ENCODE peak calls at places on chromosomes 2 and 18, in four cellular contexts. One of them, this sample, is unnamed.

GRCh38 chr2:113219525-113219888 is 45.7 kb downstream of the PSD4 start:
- DNase-seq in SK-N-SH: no peak
- DNase-seq in K562: no peak
- DNase-seq in GM12878: no peak
- DNase-seq in this sample: no peak

GRCh38 chr2:3594493-3595281 is at the start of gene COLEC11:
- DNase-seq in GM12878: no peak
- DNase-seq in K562: peak
- DNase-seq in SK-N-SH: peak
- DNase-seq in this sample: no peak

GRCh38 chr2:109331864-109332848 is 203.2 kb downstream of the SH3RF3 start:
- DNase-seq in K562: no peak
- DNase-seq in SK-N-SH: peak
- DNase-seq in GM12878: no peak
- DNase-seq in this sample: peak

GRCh38 chr2:240953426-240954425 is 44.7 kb upstream of the SNED1 start:
- DNase-seq in SK-N-SH: peak
- DNase-seq in K562: no peak
- DNase-seq in GM12878: no peak
- DNase-seq in this sample: no peak

GRCh38 chr18:45413180-45413836 is 202.0 kb upstream of the SLC14A2 start:
- DNase-seq in SK-N-SH: no peak
- DNase-seq in GM12878: no peak
- DNase-seq in K562: no peak
- DNase-seq in this sample: no peak

GRCh38 chr2:151973901-151974199 is 125.0 kb downstream of the CACNB4 start:
- DNase-seq in GM12878: no peak
- DNase-seq in K562: no peak
- DNase-seq in SK-N-SH: peak
- DNase-seq in this sample: peak

GRCh38 chr2:88590998-88591613 is 36.2 kb downstream of the EIF2AK3 start:
- DNase-seq in SK-N-SH: peak
- DNase-seq in K562: peak
- DNase-seq in GM12878: peak
- DNase-seq in this sample: peak

GRCh38 chr18:61965306-61965705 is 72.5 kb upstream of the RNF152 start:
- DNase-seq in SK-N-SH: no peak
- DNase-seq in K562: no peak
- DNase-seq in GM12878: no peak
- DNase-seq in this sample: no peak

GRCh38 chr2:200048421-200048820 is 93.0 kb downstream of the MAIP1 start:
- DNase-seq in SK-N-SH: no peak
- DNase-seq in K562: no peak
- DNase-seq in GM12878: no peak
- DNase-seq in this sample: no peak

GRCh38 chr2:200049086-200049485 is 93.7 kb downstream of the MAIP1 start:
- DNase-seq in GM12878: no peak
- DNase-seq in SK-N-SH: no peak
- DNase-seq in K562: no peak
- DNase-seq in this sample: no peak

GRCh38 chr2:200051621-200051945 is 96.2 kb downstream of the MAIP1 start:
- DNase-seq in K562: no peak
- DNase-seq in GM12878: no peak
- DNase-seq in SK-N-SH: no peak
- DNase-seq in this sample: no peak

GRCh38 chr2:200052627-200053026 is 97.2 kb downstream of the MAIP1 start:
- DNase-seq in SK-N-SH: no peak
- DNase-seq in K562: no peak
- DNase-seq in GM12878: no peak
- DNase-seq in this sample: no peak

DNA sequence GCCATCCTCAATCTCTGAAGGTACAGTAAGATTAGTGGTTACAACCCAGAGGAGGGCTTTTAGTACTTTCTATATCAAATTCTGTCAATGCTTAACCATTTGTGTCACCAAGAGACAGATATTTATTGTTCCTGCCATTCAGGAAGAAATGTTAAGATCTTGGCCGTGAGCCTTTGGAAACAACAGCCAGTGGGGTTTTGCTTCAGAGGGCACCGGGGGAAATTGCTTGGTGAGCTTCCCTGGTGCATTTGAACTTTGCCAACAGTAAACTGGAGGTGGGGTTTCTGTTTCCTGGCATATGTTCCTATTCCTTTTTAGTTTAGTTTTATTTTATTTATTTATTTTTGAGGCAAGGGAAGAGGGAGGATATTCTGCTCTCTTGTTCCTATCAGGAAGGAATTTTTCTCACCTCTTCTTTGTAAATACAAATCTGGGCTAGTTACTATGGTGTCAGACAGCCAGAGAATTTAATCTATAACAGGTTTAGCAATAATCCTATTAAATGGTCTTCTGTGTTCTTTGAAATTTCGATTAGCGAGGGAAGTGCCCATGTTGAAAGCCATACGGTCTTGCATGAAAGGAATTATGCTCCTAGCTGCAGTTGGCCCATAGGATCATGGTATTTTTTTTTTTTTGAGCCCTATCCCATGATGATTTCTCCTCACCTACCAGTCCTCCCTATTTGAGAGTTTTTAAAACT is 95.7 kb downstream of the MAIP1 start:
- DNase-seq in K562: no peak
- DNase-seq in GM12878: no peak
- DNase-seq in SK-N-SH: no peak
- DNase-seq in this sample: no peak
- TF ChIP-seq RCOR1 in K562: no peak
- TF ChIP-seq RCOR1 in GM12878: no peak
- TF ChIP-seq RCOR1 in SK-N-SH: no peak
- TF ChIP-seq RCOR1 in this sample: no peak

DNA sequence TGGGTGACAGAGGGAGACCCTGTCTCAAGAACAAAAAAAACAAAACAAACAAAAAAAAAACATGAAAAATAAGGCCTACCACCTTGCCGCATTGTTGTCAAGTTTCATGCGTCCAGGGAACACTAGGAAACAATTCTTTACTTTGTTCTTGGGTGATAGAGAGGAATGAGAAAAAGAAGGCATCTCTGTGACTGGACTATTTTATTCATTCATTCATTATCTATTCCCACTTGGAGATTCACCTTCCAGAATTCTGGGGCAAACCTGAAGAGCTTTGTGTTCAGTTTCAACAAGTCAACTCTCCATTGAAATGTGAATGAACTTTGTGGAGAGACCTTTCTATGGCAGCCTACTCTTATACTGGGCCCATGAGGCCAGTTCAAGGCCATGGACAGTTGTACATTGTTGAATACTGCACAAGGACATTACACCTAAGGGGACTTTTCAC is 88.5 kb upstream of the NDUFV2 start:
- DNase-seq in K562: no peak
- DNase-seq in SK-N-SH: no peak
- DNase-seq in GM12878: no peak
- DNase-seq in this sample: no peak
- TF ChIP-seq MXI1 in K562: no peak
- TF ChIP-seq MXI1 in SK-N-SH: no peak
- TF ChIP-seq MXI1 in GM12878: no peak
- TF ChIP-seq MXI1 in this sample: no peak

GRCh38 chr2:223952280-223952968 is 4.8 kb upstream of the MRPL44 start:
- DNase-seq in SK-N-SH: no peak
- DNase-seq in GM12878: no peak
- DNase-seq in K562: no peak
- DNase-seq in this sample: no peak
- TF ChIP-seq RCOR1 in SK-N-SH: no peak
- TF ChIP-seq RCOR1 in GM12878: no peak
- TF ChIP-seq RCOR1 in K562: no peak
- TF ChIP-seq RCOR1 in this sample: no peak

GRCh38 chr2:70367722-70368323 is 66.0 kb upstream of the FAM136A start:
- DNase-seq in K562: no peak
- DNase-seq in GM12878: no peak
- DNase-seq in SK-N-SH: no peak
- DNase-seq in this sample: peak
- TF ChIP-seq MXI1 in K562: no peak
- TF ChIP-seq MXI1 in GM12878: no peak
- TF ChIP-seq MXI1 in SK-N-SH: no peak
- TF ChIP-seq MXI1 in this sample: no peak

GRCh38 chr18:26301681-26302080 is 75.4 kb downstream of the TAF4B start:
- DNase-seq in GM12878: no peak
- DNase-seq in SK-N-SH: no peak
- DNase-seq in K562: no peak
- DNase-seq in this sample: no peak
- TF ChIP-seq RCOR1 in GM12878: no peak
- TF ChIP-seq RCOR1 in SK-N-SH: no peak
- TF ChIP-seq RCOR1 in K562: no peak
- TF ChIP-seq RCOR1 in this sample: no peak

DNA sequence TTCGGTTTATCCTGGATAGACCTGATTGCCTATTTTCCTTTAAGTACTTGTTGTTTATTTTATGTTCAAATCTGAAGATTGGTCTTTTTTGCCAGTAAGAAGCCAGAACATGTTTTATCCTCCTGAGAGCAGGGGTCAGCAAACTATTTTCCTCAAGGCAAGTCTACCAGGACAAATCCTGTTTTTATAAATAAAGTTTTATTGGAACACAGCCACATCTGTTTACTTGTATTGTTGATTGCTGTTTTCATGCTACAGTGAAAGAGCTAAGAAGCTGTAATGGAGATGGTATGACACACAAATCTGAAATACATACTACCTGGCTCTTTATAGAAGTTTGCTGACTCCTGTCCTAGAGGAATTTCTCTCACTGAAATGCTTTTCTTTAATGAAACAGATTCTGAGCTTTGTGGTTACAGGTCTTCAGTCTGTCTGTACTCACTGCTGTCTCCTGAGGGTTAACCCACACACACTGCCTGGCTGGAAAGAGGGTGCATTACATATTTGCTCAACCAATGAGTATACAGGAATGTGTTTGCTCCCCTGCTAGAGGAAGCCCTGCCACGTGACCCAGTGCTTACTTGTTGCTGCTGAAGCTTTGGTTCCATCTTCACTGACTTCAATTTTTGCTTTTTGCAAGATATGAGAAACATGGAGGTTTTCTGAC is 22.6 kb downstream of the MRPL44 start:
- DNase-seq in SK-N-SH: no peak
- DNase-seq in GM12878: no peak
- DNase-seq in K562: no peak
- DNase-seq in this sample: peak
- TF ChIP-seq MXI1 in SK-N-SH: no peak
- TF ChIP-seq MXI1 in GM12878: no peak
- TF ChIP-seq MXI1 in K562: no peak
- TF ChIP-seq MXI1 in this sample: no peak